ENCODE peak calls at places on chromosomes 13 and 19, in six cellular contexts. I, D, J, X, Z and C are unnamed samples. For H3K4me1, the result is how much of the 10 kb centered on the place peaks cover.

GRCh38 chr13:50167224-50167947 is 152.1 kb downstream of the KCNRG start:
- DNase-seq in I (no peak), Z (no peak), D (no peak), J (no peak), X (no peak), C (no peak)

GRCh38 chr19:56252699-56253422 is 19.7 kb upstream of the EDDM13 start:
- DNase-seq in X (peak), I (peak), D (peak), J (peak), Z (peak), C (peak)

GRCh38 chr13:62432295-62432694 is 1016.6 kb upstream of the PCDH20 start:
- DNase-seq in I (no peak), Z (no peak), J (no peak), D (no peak), X (no peak), C (no peak)

GRCh38 chr19:45126654-45127053 is 33.7 kb downstream of the PPP1R37 start:
- DNase-seq in I (no peak), D (no peak), X (no peak), J (no peak), Z (no peak), C (no peak)

GRCh38 chr13:67219113-67219512 is 11.0 kb downstream of the PCDH9 start:
- DNase-seq in Z (no peak), X (no peak), J (no peak), D (no peak), I (no peak), C (no peak)

GRCh38 chr19:16200038-16200775 is 2.5 kb downstream of the AP1M1 start:
- DNase-seq in Z (peak), X (peak), D (no peak), I (no peak), J (no peak), C (peak)

GRCh38 chr19:54355675-54356074 is 9.1 kb downstream of the LAIR1 start:
- DNase-seq in I (no peak), D (no peak), Z (no peak), J (no peak), X (no peak), C (no peak)

GRCh38 chr13:51590966-51591627 is 6.8 kb downstream of the WDFY2 start:
- DNase-seq in Z (peak), X (peak), J (no peak), I (no peak), D (peak), C (peak)

GRCh38 chr13:42567772-42568428 is 6.1 kb upstream of the TNFSF11 start:
- DNase-seq in J (no peak), Z (no peak), I (no peak), D (no peak), X (no peak), C (no peak)

GRCh38 chr19:12521996-12522395 is 29.3 kb downstream of the ZNF564 start:
- DNase-seq in I (no peak), Z (peak), X (no peak), J (no peak), D (no peak), C (no peak)

GRCh38 chr19:23991170-23991569 is 76.5 kb downstream of the ZNF726 start:
- DNase-seq in I (no peak), Z (peak), J (no peak), X (no peak), D (no peak), C (no peak)

GRCh38 chr19:42216653-42217521 is 590 bp downstream of the DEDD2 start:
- DNase-seq in X (peak), Z (no peak), J (peak), I (peak), D (no peak), C (peak)

GRCh38 chr13:46050771-46051170 is 1.8 kb downstream of the ZC3H13 start:
- DNase-seq in D (no peak), Z (no peak), X (no peak), I (no peak), J (no peak), C (no peak)

GRCh38 chr19:3656073-3656746 is 29.6 kb upstream of the CACTIN start:
- DNase-seq in Z (no peak), D (no peak), J (no peak), X (peak), I (no peak), C (no peak)

GRCh38 chr13:51731759-51732158 is 72.2 kb downstream of the DHRS12 start:
- DNase-seq in J (no peak), D (no peak), I (no peak), Z (peak), X (peak), C (peak)

GRCh38 chr13:112894423-112894672 is 74.7 kb upstream of the MCF2L start:
- DNase-seq in J (no peak), X (no peak), D (no peak), I (no peak), Z (no peak), C (no peak)

GRCh38 chr13:112892759-112893569 is 76.0 kb upstream of the MCF2L start:
- DNase-seq in X (no peak), I (peak), Z (no peak), J (peak), D (no peak), C (no peak)

GRCh38 chr13:112895521-112896465 is 73.2 kb upstream of the MCF2L start:
- DNase-seq in I (no peak), Z (no peak), J (peak), D (no peak), X (no peak), C (no peak)

GRCh38 chr13:112894673-112895481 is 74.1 kb upstream of the MCF2L start:
- DNase-seq in X (no peak), D (no peak), J (peak), I (no peak), Z (no peak), C (no peak)

GRCh38 chr13:112893570-112894422 is 75.2 kb upstream of the MCF2L start:
- DNase-seq in Z (no peak), X (peak), I (peak), D (no peak), J (peak), C (no peak)
- H3K4me1 ChIP-seq in Z (under half), X (under half), I (under half), D (under half), J (under half), C (under half)

GRCh38 chr13:24659239-24659638 is 21.0 kb upstream of the ATP12A start:
- DNase-seq in X (no peak), Z (no peak), D (no peak), I (no peak), J (no peak), C (no peak)
- H3K4me1 ChIP-seq in X (under half), Z (under half), D (under half), I (under half), J (under half), C (under half)

GRCh38 chr13:102800145-102801041 is 1.5 kb downstream of the BIVM start:
- DNase-seq in Z (peak), D (peak), X (peak), I (peak), J (peak), C (peak)

GRCh38 chr13:102793583-102794355 is 5.0 kb downstream of the POGLUT2 start:
- DNase-seq in Z (no peak), I (no peak), J (no peak), D (no peak), X (no peak), C (no peak)

GRCh38 chr13:102798653-102799543 is at the start of the genes BIVM and POGLUT2:
- DNase-seq in Z (peak), I (peak), J (peak), X (peak), D (peak), C (peak)

DNA sequence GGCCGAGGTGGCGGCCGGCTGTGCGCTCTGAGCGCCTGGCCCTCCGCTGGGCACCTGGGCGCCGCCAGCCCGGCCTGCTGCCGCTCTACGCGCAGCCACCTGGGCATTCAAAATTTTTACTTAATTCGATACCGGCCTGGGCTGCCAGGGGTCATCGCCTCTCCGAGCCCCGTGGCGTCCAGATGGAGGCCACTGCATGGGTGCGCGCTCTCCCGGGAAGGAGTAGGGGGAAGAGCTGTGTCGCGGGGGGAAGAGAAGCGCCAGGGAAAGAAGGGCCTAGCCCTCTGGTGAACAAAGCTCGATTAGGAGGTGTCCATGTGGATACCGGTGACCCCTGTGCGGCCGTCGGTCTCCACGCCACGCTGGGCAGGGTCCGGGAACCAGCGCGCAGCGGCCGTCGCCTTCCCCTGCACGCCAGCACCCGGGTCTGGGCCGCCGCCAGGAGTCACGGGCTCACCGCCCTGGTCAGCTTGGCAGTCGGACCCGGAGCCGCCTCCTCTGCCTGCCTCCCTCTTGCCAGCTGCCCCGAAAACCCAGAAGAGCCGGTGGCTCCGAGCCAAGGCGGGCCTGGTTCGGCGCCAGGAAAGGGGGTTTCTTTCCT is 725 bp downstream of the BIVM start:
- DNase-seq in X (peak), J (peak), D (no peak), I (no peak), Z (peak), C (peak)
- H3K4me1 ChIP-seq in X (under half), J (under half), D (under half), I (under half), Z (under half), C (under half)

GRCh38 chr13:20057963-20058362 is 99.4 kb downstream of the ZMYM2 start:
- DNase-seq in Z (no peak), X (no peak), J (no peak), D (no peak), I (no peak), C (no peak)

GRCh38 chr13:20057214-20057613 is 98.7 kb downstream of the ZMYM2 start:
- DNase-seq in D (no peak), I (no peak), J (no peak), Z (no peak), X (no peak), C (no peak)

GRCh38 chr13:20053891-20054290 is 95.4 kb downstream of the ZMYM2 start:
- DNase-seq in J (no peak), I (no peak), X (no peak), Z (no peak), D (no peak), C (no peak)

GRCh38 chr13:20054586-20054985 is 96.1 kb downstream of the ZMYM2 start:
- DNase-seq in D (no peak), Z (no peak), X (no peak), J (no peak), I (no peak), C (peak)

GRCh38 chr13:20058476-20058875 is 99.9 kb downstream of the ZMYM2 start:
- DNase-seq in I (no peak), Z (no peak), D (no peak), J (no peak), X (no peak), C (no peak)
- H3K4me1 ChIP-seq in I (under half), Z (under half), D (under half), J (under half), X (under half), C (under half)

GRCh38 chr19:5631511-5632240 is 8.8 kb downstream of the SAFB start:
- DNase-seq in J (no peak), I (no peak), Z (no peak), X (peak), D (no peak), C (peak)

GRCh38 chr19:5625641-5626040 is 2.8 kb downstream of the SAFB start:
- DNase-seq in I (no peak), J (no peak), D (no peak), Z (no peak), X (no peak), C (no peak)

GRCh38 chr19:5628919-5629481 is 6.1 kb downstream of the SAFB start:
- DNase-seq in I (no peak), X (no peak), D (no peak), Z (no peak), J (no peak), C (no peak)

GRCh38 chr19:5627395-5627904 is 4.6 kb downstream of the SAFB start:
- DNase-seq in Z (no peak), X (peak), D (no peak), J (no peak), I (peak), C (no peak)

GRCh38 chr19:5628470-5628869 is 5.6 kb downstream of the SAFB start:
- DNase-seq in Z (no peak), I (no peak), D (no peak), X (peak), J (no peak), C (no peak)
- H3K4me1 ChIP-seq in Z (under half), I (under half), D (under half), X (under half), J (under half), C (half or more)

GRCh38 chr13:23504188-23504587 is 66.0 kb upstream of the TNFRSF19 start:
- DNase-seq in X (no peak), D (no peak), Z (no peak), J (no peak), I (no peak), C (peak)
- H3K4me1 ChIP-seq in X (under half), D (under half), Z (under half), J (under half), I (under half), C (under half)